ENCODE peak calls at places on chromosomes 2 and 18, in six cellular contexts. I is GM23338, P is stomach, Q is MCF 10A, X is fibroblast of lung, G is BE2C. H is an unnamed sample.
A peak's percentile ranks its signal among the peaks of the same experiment; 100 is the strongest.

GRCh38 chr2:179974743-179975142 is 32.4 kb downstream of the CWC22 start:
- DNase-seq in X (peak; percentile 5), G (no peak), Q (peak; percentile 82), P (no peak), I (no peak), H (peak; percentile 40)

GRCh38 chr2:219557320-219557719 is 13.5 kb downstream of the TMEM198 start:
- DNase-seq in P (no peak), Q (no peak), I (no peak), G (no peak), X (no peak), H (no peak)

GRCh38 chr2:49490710-49491109 is 336.4 kb upstream of the FSHR start:
- DNase-seq in P (peak; percentile 45), G (peak; percentile 48), X (no peak), Q (peak; percentile 43), I (peak; percentile 91), H (peak; percentile 35)

GRCh38 chr18:78659748-78660147 is 319.9 kb upstream of the SALL3 start:
- DNase-seq in X (no peak), P (no peak), Q (no peak), G (peak; percentile 46), I (peak; percentile 50), H (no peak)

GRCh38 chr18:49973592-49973991 is 160.3 kb upstream of the ACAA2 start:
- DNase-seq in X (no peak), I (no peak), Q (no peak), P (no peak), G (no peak), H (no peak)

GRCh38 chr2:105417789-105418475 is 19.1 kb upstream of the FHL2 start:
- DNase-seq in P (no peak), I (no peak), G (no peak), X (peak; percentile 63), Q (peak; percentile 52), H (peak; percentile 54)

GRCh38 chr2:44994377-44994776 is 14.9 kb downstream of the SIX2 start:
- DNase-seq in P (peak; percentile 4), X (no peak), I (no peak), G (no peak), Q (no peak), H (no peak)

GRCh38 chr2:96895709-96896651 is 26.1 kb upstream of the SEMA4C start:
- DNase-seq in I (no peak), X (no peak), P (no peak), Q (peak; percentile 73), G (no peak), H (peak; percentile 67)

GRCh38 chr2:241443486-241444223 is 64.7 kb downstream of the STK25 start:
- DNase-seq in P (peak; percentile 66), X (peak; percentile 17), Q (peak; percentile 73), I (no peak), G (peak; percentile 34), H (peak; percentile 93)

GRCh38 chr2:131031431-131031841 is 61.8 kb downstream of the FAM168B start:
- DNase-seq in X (no peak), Q (no peak), P (no peak), G (no peak), I (no peak), H (no peak)

GRCh38 chr18:45059695-45060094 is 379.0 kb downstream of the SETBP1 start:
- DNase-seq in X (peak; percentile 76), G (no peak), P (no peak), Q (peak; percentile 85), I (no peak), H (peak; percentile 83)

GRCh38 chr2:191649519-191649918 is 28.4 kb upstream of the NABP1 start:
- DNase-seq in Q (no peak), X (no peak), G (no peak), P (no peak), I (no peak), H (no peak)

GRCh38 chr2:195500878-195501277 is 156.1 kb upstream of the SLC39A10 start:
- DNase-seq in I (no peak), G (no peak), P (no peak), Q (no peak), X (no peak), H (no peak)

GRCh38 chr2:20675701-20676352 is 8.9 kb downstream of the GDF7 start:
- DNase-seq in Q (peak; percentile 24), P (peak; percentile 65), I (peak; percentile 50), X (no peak), G (no peak), H (no peak)

GRCh38 chr2:27724905-27725693 is 46.4 kb upstream of the MRPL33 start:
- DNase-seq in Q (no peak), P (no peak), I (no peak), X (peak; percentile 47), G (no peak), H (no peak)

GRCh38 chr2:32453242-32454062 is 96.6 kb downstream of the BIRC6 start:
- DNase-seq in Q (no peak), X (peak; percentile 26), P (no peak), G (no peak), I (no peak), H (no peak)

GRCh38 chr2:10266133-10266620 is 36.5 kb upstream of the HPCAL1 start:
- DNase-seq in G (no peak), I (no peak), Q (no peak), X (peak; percentile 46), P (no peak), H (no peak)

GRCh38 chr2:62287895-62288589 is 92.1 kb downstream of the B3GNT2 start:
- DNase-seq in Q (peak; percentile 92), G (peak; percentile 92), I (no peak), P (peak; percentile 63), X (peak; percentile 58), H (peak; percentile 90)

GRCh38 chr2:180728928-180729559 is 251.4 kb upstream of the UBE2E3 start:
- DNase-seq in I (no peak), P (no peak), G (no peak), X (peak; percentile 93), Q (peak; percentile 87), H (peak; percentile 78)

GRCh38 chr18:9743200-9744016 is 35.3 kb downstream of the RAB31 start:
- DNase-seq in X (peak; percentile 93), P (peak; percentile 47), Q (peak; percentile 99), I (peak; percentile 32), G (peak; percentile 37), H (peak; percentile 95)

GRCh38 chr2:53568463-53568862 is 199.1 kb upstream of the CHAC2 start:
- DNase-seq in X (peak; percentile 6), I (no peak), Q (peak; percentile 17), P (no peak), G (no peak), H (no peak)

GRCh38 chr2:10059552-10060335 is 16.4 kb downstream of the KLF11 start:
- DNase-seq in X (no peak), P (no peak), Q (no peak), I (no peak), G (no peak), H (no peak)

GRCh38 chr2:170856066-170856465 is 39.4 kb downstream of the GAD1 start:
- DNase-seq in Q (no peak), P (no peak), X (no peak), G (no peak), I (no peak), H (no peak)

GRCh38 chr2:586518-587370 is 90.5 kb downstream of the TMEM18 start:
- DNase-seq in X (no peak), I (no peak), P (peak; percentile 43), G (no peak), Q (no peak), H (no peak)

GRCh38 chr2:195413422-195413821 is 243.6 kb upstream of the SLC39A10 start:
- DNase-seq in G (no peak), Q (no peak), P (no peak), I (no peak), X (peak; percentile 36), H (no peak)

GRCh38 chr2:95073856-95074662 is 47.5 kb downstream of the MRPS5 start:
- DNase-seq in I (no peak), Q (no peak), X (no peak), P (no peak), G (no peak), H (no peak)

GRCh38 chr2:18422416-18423165 is 137.9 kb downstream of the RDH14 start:
- DNase-seq in X (peak; percentile 45), G (no peak), P (no peak), Q (no peak), I (no peak), H (no peak)

GRCh38 chr18:27377251-27377650 is 192.1 kb upstream of the CHST9 start:
- DNase-seq in P (no peak), Q (peak; percentile 42), X (no peak), G (no peak), I (no peak), H (peak; percentile 92)

GRCh38 chr18:44246001-44246400 is 434.7 kb upstream of the SETBP1 start:
- DNase-seq in Q (peak; percentile 5), P (no peak), G (no peak), I (peak; percentile 2), X (peak; percentile 5), H (no peak)

GRCh38 chr18:32078845-32079244 is 12.8 kb upstream of the RNF138 start:
- DNase-seq in X (no peak), Q (no peak), G (no peak), P (no peak), I (no peak), H (no peak)

GRCh38 chr2:170885130-170885791 is 43.8 kb upstream of the GORASP2 start:
- DNase-seq in G (no peak), P (no peak), I (peak; percentile 7), Q (no peak), X (no peak), H (peak; percentile 45)

GRCh38 chr2:84674586-84674985 is 158.3 kb downstream of the DNAH6 start:
- DNase-seq in X (peak; percentile 8), I (no peak), P (no peak), Q (no peak), G (no peak), H (no peak)

GRCh38 chr18:78771496-78772368 is 207.9 kb upstream of the SALL3 start:
- DNase-seq in I (no peak), Q (no peak), X (no peak), P (no peak), G (no peak), H (no peak)

GRCh38 chr2:8424997-8425900 is 256.6 kb upstream of the ID2 start:
- DNase-seq in Q (no peak), I (no peak), G (no peak), X (no peak), P (no peak), H (no peak)
- TF ChIP-seq CTCF in Q (no peak), I (no peak), G (no peak), X (no peak), P (no peak), H (no peak)

GRCh38 chr2:182970486-182970885 is 67.8 kb downstream of the NCKAP1 start:
- DNase-seq in P (no peak), I (no peak), Q (no peak), G (no peak), X (no peak), H (no peak)
- TF ChIP-seq CTCF in P (no peak), I (no peak), Q (no peak), G (no peak), X (no peak), H (no peak)

GRCh38 chr2:41846962-41847361 is 200.9 kb upstream of the PKDCC start:
- DNase-seq in Q (no peak), P (no peak), G (no peak), X (no peak), I (no peak), H (no peak)
- TF ChIP-seq CTCF in Q (no peak), P (no peak), G (no peak), X (no peak), I (no peak), H (no peak)

DNA sequence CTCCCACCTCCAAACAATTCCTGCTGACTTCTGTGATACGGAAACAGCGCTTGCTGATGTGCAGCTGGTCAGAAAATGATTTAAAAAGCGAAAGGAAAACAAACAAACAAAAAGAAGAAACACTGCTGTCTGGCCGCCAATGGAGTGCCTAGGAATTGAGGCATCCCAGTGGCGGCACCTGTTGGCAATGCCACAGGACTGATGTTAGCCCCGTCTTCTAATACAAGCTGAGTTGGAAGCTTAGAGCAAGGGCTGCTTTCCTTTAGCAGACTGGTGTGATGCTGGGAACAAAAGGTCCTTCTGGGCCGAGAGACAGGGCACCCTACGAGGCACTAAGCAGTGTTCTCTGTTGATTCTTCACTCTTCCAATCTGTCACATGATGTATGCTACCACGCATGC is 163.6 kb upstream of the REV1 start:
- DNase-seq in X (no peak), P (no peak), I (peak; percentile 46), Q (no peak), G (no peak), H (no peak)
- TF ChIP-seq CTCF in X (no peak), P (no peak), I (peak; percentile 41), Q (no peak), G (peak; percentile 2), H (no peak)

H was measured in mammary epithelial cell.